ENCODE peak calls at places on chromosomes 4 and X, in five cellular contexts. O is left ventricle myocardium inferior, H is uterus, K is hepatocyte, I is stomach. W is an unnamed sample. For H3K36me3, the result is how much of the 10 kb centered on the place peaks cover.

GRCh38 chrX:109714340-109714958 is 18.6 kb downstream of the ACSL4 start:
- DNase-seq in O (no peak), H (no peak), K (no peak), I (no peak), W (no peak)

GRCh38 chr4:144591401-144591800 is 54.6 kb upstream of the HHIP start:
- DNase-seq in O (no peak), H (no peak), K (peak), I (no peak), W (no peak)

GRCh38 chr4:8381814-8382581 is 58.5 kb downstream of the ACOX3 start:
- DNase-seq in O (peak), H (no peak), K (no peak), I (no peak), W (no peak)

GRCh38 chr4:173450281-173450680 is 51.4 kb upstream of the SCRG1 start:
- DNase-seq in O (no peak), H (no peak), K (no peak), I (no peak), W (no peak)

GRCh38 chrX:46599051-46599560 is 25.5 kb downstream of the CHST7 start:
- DNase-seq in O (no peak), H (no peak), K (no peak), I (no peak), W (no peak)

GRCh38 chr4:185020293-185020808 is 2.1 kb downstream of the HELT start:
- DNase-seq in O (no peak), H (no peak), K (no peak), I (no peak), W (no peak)

GRCh38 chr4:8115916-8116315 is 42.7 kb downstream of the ABLIM2 start:
- DNase-seq in O (no peak), H (no peak), K (no peak), I (no peak), W (no peak)

GRCh38 chr4:173494013-173494970 is 35.7 kb downstream of the HAND2 start:
- DNase-seq in O (peak), H (peak), K (peak), I (peak), W (no peak)

GRCh38 chr4:6368601-6369000 is 99.0 kb downstream of the WFS1 start:
- DNase-seq in O (no peak), H (no peak), K (no peak), I (no peak), W (no peak)

GRCh38 chr4:74033721-74034120 is 4.8 kb downstream of the CXCL3 start:
- DNase-seq in O (no peak), H (no peak), K (no peak), I (no peak), W (no peak)

GRCh38 chr4:158906073-158906472 is 137.2 kb downstream of the FNIP2 start:
- DNase-seq in O (no peak), H (no peak), K (no peak), I (no peak), W (no peak)

GRCh38 chrX:30865020-30865419 is 24.0 kb downstream of the TAB3 start:
- DNase-seq in O (no peak), H (no peak), K (peak), I (no peak), W (no peak)

GRCh38 chr4:8905236-8905772 is 33.7 kb upstream of the HMX1 start:
- DNase-seq in O (no peak), H (no peak), K (no peak), I (no peak), W (peak)

GRCh38 chrX:69948398-69948797 is 101.3 kb downstream of the AWAT2 start:
- DNase-seq in O (no peak), H (no peak), K (no peak), I (no peak), W (no peak)

GRCh38 chr4:141636077-141636770 is at the start of gene IL15:
- DNase-seq in O (peak), H (peak), K (peak), I (peak), W (peak)

GRCh38 chrX:118221733-118222132 is 105.1 kb upstream of the KLHL13 start:
- DNase-seq in O (no peak), H (no peak), K (no peak), I (no peak), W (no peak)

GRCh38 chr4:16110199-16110598 is 26.4 kb upstream of the PROM1 start:
- DNase-seq in O (no peak), H (no peak), K (no peak), I (no peak), W (no peak)

GRCh38 chrX:107678957-107679740 is 50.8 kb downstream of the PRPS1 start:
- DNase-seq in O (peak), H (peak), K (peak), I (peak), W (peak)

GRCh38 chr4:110172972-110173371 is 25.4 kb downstream of the ELOVL6 start:
- DNase-seq in O (no peak), H (no peak), K (peak), I (no peak), W (no peak)

GRCh38 chr4:54942735-54943134 is 182.7 kb downstream of the KDR start:
- DNase-seq in O (no peak), H (no peak), K (no peak), I (no peak), W (no peak)

GRCh38 chr4:102734591-102735385 is 26.0 kb downstream of the MANBA start:
- DNase-seq in O (no peak), H (no peak), K (peak), I (peak), W (no peak)

GRCh38 chr4:8920969-8921368 is 49.3 kb upstream of the HMX1 start:
- DNase-seq in O (no peak), H (no peak), K (peak), I (peak), W (no peak)

GRCh38 chr4:184117662-184118199 is 99.9 kb downstream of the ENPP6 start:
- DNase-seq in O (no peak), H (no peak), K (no peak), I (no peak), W (peak)

GRCh38 chrX:118188977-118189376 is 72.4 kb upstream of the KLHL13 start:
- DNase-seq in O (no peak), H (no peak), K (no peak), I (no peak), W (no peak)

GRCh38 chr4:118888666-118889312 is at the start of gene SYNPO2:
- DNase-seq in O (peak), H (peak), K (peak), I (peak), W (peak)

GRCh38 chrX:1140236-1140681 is 72.2 kb downstream of the CRLF2 start:
- DNase-seq in O (no peak), H (no peak), K (no peak), I (no peak), W (no peak)
- H3K36me3 ChIP-seq in O (under half), H (under half), K (under half), I (under half), W (under half)

GRCh38 chr4:163673848-163674702 is 179.6 kb downstream of the TMA16 start:
- DNase-seq in O (no peak), H (no peak), K (no peak), I (no peak), W (no peak)

GRCh38 chr4:163672751-163673150 is 178.3 kb downstream of the TMA16 start:
- DNase-seq in O (no peak), H (no peak), K (no peak), I (no peak), W (no peak)
- TF ChIP-seq CTCF in O (no peak), H (no peak), K (no peak), I (no peak), W (no peak)

GRCh38 chr4:121676388-121677075 is 20.2 kb downstream of the ANXA5 start:
- DNase-seq in O (no peak), H (no peak), K (peak), I (no peak), W (no peak)
- H3K36me3 ChIP-seq in O (half or more), H (under half), K (under half), I (half or more), W (half or more)

GRCh38 chr4:108224628-108225053 is 55.9 kb upstream of the LEF1 start:
- DNase-seq in O (no peak), H (no peak), K (peak), I (no peak), W (no peak)
- TF ChIP-seq CTCF in O (no peak), H (no peak), K (no peak), I (no peak), W (no peak)

W was measured in ascending aorta.